ENCODE peak calls at places on chromosome 2, in ten cellular contexts. O, U, D, L, G, P, Y, V, R and W are unnamed samples.

GRCh38 chr2:171334946-171335345 is 98.8 kb downstream of the METTL8 start:
- DNase-seq in O (no peak), U (no peak), D (no peak), L (no peak), G (no peak), P (no peak), Y (no peak), V (no peak), R (no peak), W (no peak)

GRCh38 chr2:71935291-71935848 is 212.3 kb downstream of the CYP26B1 start:
- DNase-seq in O (no peak), U (peak; percentile 32), D (peak; percentile 1), L (no peak), G (no peak), P (peak; percentile 51), Y (peak; percentile 91), V (no peak), R (no peak), W (peak; percentile 81)

GRCh38 chr2:196233808-196234501 is 62.6 kb upstream of the STK17B start:
- DNase-seq in O (no peak), U (no peak), D (no peak), L (no peak), G (no peak), P (no peak), Y (no peak), V (no peak), R (peak; percentile 60), W (no peak)

GRCh38 chr2:233399306-233400225 is 45.3 kb downstream of the DGKD start:
- DNase-seq in O (peak; percentile 4), U (no peak), D (peak; percentile 41), L (no peak), G (no peak), P (no peak), Y (no peak), V (peak; percentile 23), R (no peak), W (peak; percentile 43)

GRCh38 chr2:33086400-33087015 is 139.8 kb downstream of the LTBP1 start:
- DNase-seq in O (no peak), U (peak; percentile 14), D (no peak), L (no peak), G (no peak), P (peak; percentile 21), Y (no peak), V (peak; percentile 41), R (no peak), W (no peak)

GRCh38 chr2:62576276-62576939 is 70.4 kb upstream of the TMEM17 start:
- DNase-seq in O (no peak), U (no peak), D (no peak), L (no peak), G (no peak), P (no peak), Y (no peak), V (no peak), R (no peak), W (no peak)

GRCh38 chr2:147520817-147521216 is 324.0 kb upstream of the ACVR2A start:
- DNase-seq in O (no peak), U (no peak), D (no peak), L (no peak), G (no peak), P (no peak), Y (no peak), V (no peak), R (no peak), W (no peak)

GRCh38 chr2:7706791-7707190 is 789.6 kb downstream of the RNF144A start:
- DNase-seq in O (no peak), U (no peak), D (no peak), L (no peak), G (no peak), P (no peak), Y (no peak), V (no peak), R (no peak), W (no peak)

GRCh38 chr2:1971124-1971523 is 226.8 kb upstream of the PXDN start:
- DNase-seq in O (no peak), U (no peak), D (no peak), L (no peak), G (no peak), P (no peak), Y (no peak), V (no peak), R (no peak), W (no peak)

GRCh38 chr2:8312861-8313768 is 368.7 kb upstream of the ID2 start:
- DNase-seq in O (no peak), U (peak; percentile 27), D (no peak), L (no peak), G (no peak), P (no peak), Y (no peak), V (no peak), R (peak; percentile 96), W (no peak)

GRCh38 chr2:39306626-39307025 is 62.9 kb upstream of the CDKL4 start:
- DNase-seq in O (no peak), U (no peak), D (peak; percentile 10), L (no peak), G (no peak), P (no peak), Y (no peak), V (no peak), R (no peak), W (no peak)

GRCh38 chr2:71831208-71831577 is 316.5 kb downstream of the CYP26B1 start:
- DNase-seq in O (no peak), U (no peak), D (no peak), L (peak; percentile 15), G (no peak), P (no peak), Y (peak; percentile 87), V (peak; percentile 21), R (no peak), W (no peak)

GRCh38 chr2:71647346-71647745 is 194.0 kb downstream of the DYSF start:
- DNase-seq in O (no peak), U (no peak), D (no peak), L (no peak), G (no peak), P (no peak), Y (no peak), V (no peak), R (no peak), W (no peak)

DNA sequence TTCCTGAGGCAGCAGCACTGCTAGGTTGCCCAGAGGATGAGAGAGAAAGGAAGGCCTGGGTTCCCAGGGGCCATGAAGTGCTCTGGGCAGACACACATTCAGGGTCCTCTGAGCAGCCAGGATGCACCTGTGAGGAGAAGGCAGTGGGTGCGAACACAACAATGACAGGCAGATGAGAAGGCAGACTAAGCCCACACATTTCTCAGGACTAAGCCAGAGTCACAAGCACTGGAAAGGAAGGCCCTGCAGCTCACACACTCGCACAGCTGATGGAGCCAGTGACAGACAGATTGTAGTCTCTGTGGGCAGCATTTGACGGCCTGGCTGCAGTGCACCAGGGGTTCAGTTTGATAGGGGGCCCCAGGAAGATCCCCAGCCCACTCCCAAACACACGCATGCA is 61.8 kb downstream of the ARHGEF4 start:
- DNase-seq in O (no peak), U (no peak), D (no peak), L (no peak), G (no peak), P (no peak), Y (no peak), V (no peak), R (no peak), W (no peak)
- H3K4me1 ChIP-seq in O (no peaks in the 10 kb centered on the region), U (no peaks in the 10 kb centered on the region), D (no peaks in the 10 kb centered on the region), L (no peaks in the 10 kb centered on the region), G (no peaks in the 10 kb centered on the region), P (no peaks in the 10 kb centered on the region), Y (no peaks in the 10 kb centered on the region), V (no peaks in the 10 kb centered on the region), R (no peaks in the 10 kb centered on the region), W (peaks cover 5% of the 10 kb centered on the region)

GRCh38 chr2:240925191-240925575 is 19.0 kb downstream of the CROCC2 start:
- DNase-seq in O (peak; percentile 23), U (peak; percentile 2), D (peak; percentile 40), L (no peak), G (no peak), P (peak; percentile 2), Y (no peak), V (peak; percentile 37), R (no peak), W (peak; percentile 62)

GRCh38 chr2:240921319-240922233 is 15.4 kb downstream of the CROCC2 start:
- DNase-seq in O (peak; percentile 65), U (peak; percentile 24), D (peak; percentile 25), L (no peak), G (no peak), P (peak; percentile 52), Y (no peak), V (peak; percentile 25), R (no peak), W (peak; percentile 76)

GRCh38 chr2:240922234-240922981 is 16.3 kb downstream of the CROCC2 start:
- DNase-seq in O (peak; percentile 18), U (peak; percentile 5), D (peak; percentile 30), L (no peak), G (no peak), P (peak; percentile 3), Y (no peak), V (peak; percentile 8), R (no peak), W (peak; percentile 76)

GRCh38 chr2:240920783-240921231 is 14.7 kb downstream of the CROCC2 start:
- DNase-seq in O (peak; percentile 21), U (peak; percentile 7), D (peak; percentile 11), L (no peak), G (no peak), P (no peak), Y (no peak), V (peak; percentile 17), R (no peak), W (no peak)

DNA sequence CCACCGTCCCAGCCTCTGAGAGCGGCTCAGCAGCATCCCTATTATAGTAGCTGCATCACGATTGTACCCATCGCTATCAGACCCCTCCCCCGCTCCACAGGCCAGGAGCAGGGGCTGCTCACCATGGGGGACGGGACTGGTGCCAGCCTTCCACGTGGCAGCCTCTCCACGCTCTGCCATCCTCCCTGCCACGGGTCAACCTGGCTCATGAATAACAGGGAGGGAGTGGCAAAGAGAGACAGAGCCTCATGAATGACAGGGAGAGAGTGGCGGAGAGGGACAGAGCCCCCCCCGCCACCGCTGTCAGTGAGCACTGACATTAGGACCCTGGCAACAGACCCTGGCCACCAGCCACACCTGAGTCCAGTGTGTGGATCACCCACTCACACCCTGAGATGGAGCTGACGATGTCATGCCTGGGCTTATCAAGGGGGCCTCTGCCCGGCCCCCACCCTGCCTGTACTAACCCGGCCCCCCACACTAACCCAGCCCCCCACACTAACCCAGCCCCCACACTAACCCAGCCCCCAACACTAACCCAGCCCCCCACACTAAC is 16.9 kb downstream of the CROCC2 start:
- DNase-seq in O (peak; percentile 14), U (no peak), D (peak; percentile 39), L (no peak), G (no peak), P (peak; percentile 4), Y (no peak), V (peak; percentile 18), R (no peak), W (peak; percentile 52)
- TF ChIP-seq EP300 in O (no peak), U (no peak), D (no peak), L (no peak), G (no peak), P (no peak), Y (no peak), V (no peak), R (no peak), W (no peak)

GRCh38 chr2:227834423-227834822 is 20.8 kb downstream of the CCL20 start:
- DNase-seq in O (no peak), U (no peak), D (no peak), L (no peak), G (no peak), P (no peak), Y (no peak), V (no peak), R (no peak), W (no peak)
- H3K4me3 ChIP-seq in O (no peak overlapping the region), U (no peak overlapping the region), D (no peak overlapping the region), L (no peak overlapping the region), G (no peak overlapping the region), P (no peak overlapping the region), Y (no peak overlapping the region), V (no peak overlapping the region), R (no peak overlapping the region), W (no peak overlapping the region)

GRCh38 chr2:3604207-3604877 is 9.4 kb downstream of the COLEC11 start:
- DNase-seq in O (peak; percentile 29), U (no peak), D (peak; percentile 91), L (no peak), G (no peak), P (no peak), Y (peak; percentile 74), V (no peak), R (no peak), W (peak; percentile 65)
- H3K4me1 ChIP-seq in O (peaks cover 17% of the 10 kb centered on the region), U (no peaks in the 10 kb centered on the region), D (peaks cover 75% of the 10 kb centered on the region), L (peaks cover 22% of the 10 kb centered on the region), G (peaks cover 75% of the 10 kb centered on the region), P (no peaks in the 10 kb centered on the region), Y (no peaks in the 10 kb centered on the region), V (no peaks in the 10 kb centered on the region), R (peaks cover 3% of the 10 kb centered on the region), W (no peaks in the 10 kb centered on the region)